ENCODE peak calls at places on chromosomes 16 and 17, in seven cellular contexts. J is A549, O is sigmoid colon, L is heart right ventricle, Y is neural progenitor cell, U is Peyer's patch, R is esophagus muscularis mucosa. I is an unnamed sample. For H3K4me1, the result is how much of the 10 kb centered on the place peaks cover.

GRCh38 chr17:82820278-82821251 is 19.3 kb downstream of the ZNF750 start:
- DNase-seq in J (peak), O (no peak), L (no peak), Y (no peak), U (no peak), R (no peak), I (no peak)

GRCh38 chr16:50744911-50745310 is 3.0 kb downstream of the CYLD start:
- DNase-seq in J (no peak), O (no peak), L (no peak), Y (no peak), U (no peak), R (no peak), I (no peak)

GRCh38 chr17:76207670-76208069 is 32.6 kb downstream of the RNF157 start:
- DNase-seq in J (no peak), O (no peak), L (no peak), Y (no peak), U (no peak), R (no peak), I (no peak)

GRCh38 chr16:73329363-73330306 is 281.7 kb upstream of the ZFHX3 start:
- DNase-seq in J (no peak), O (no peak), L (no peak), Y (peak), U (no peak), R (no peak), I (no peak)

GRCh38 chr17:17935321-17936271 is 36.6 kb downstream of the TOM1L2 start:
- DNase-seq in J (peak), O (peak), L (no peak), Y (no peak), U (peak), R (no peak), I (no peak)

GRCh38 chr16:69106491-69107291 is 1.2 kb downstream of the HAS3 start:
- DNase-seq in J (no peak), O (no peak), L (no peak), Y (peak), U (no peak), R (no peak), I (no peak)

GRCh38 chr16:20614201-20615141 is 38.3 kb upstream of the ACSM2B start:
- DNase-seq in J (no peak), O (no peak), L (no peak), Y (no peak), U (no peak), R (no peak), I (peak)

GRCh38 chr17:77909816-77910215 is 48.7 kb upstream of the TNRC6C start:
- DNase-seq in J (no peak), O (peak), L (no peak), Y (peak), U (peak), R (no peak), I (no peak)

GRCh38 chr17:74736423-74737298 is at the start of gene RAB37:
- DNase-seq in J (peak), O (no peak), L (no peak), Y (peak), U (peak), R (no peak), I (no peak)

GRCh38 chr16:53435066-53435688 is 906 bp downstream of the RBL2 start:
- DNase-seq in J (peak), O (peak), L (peak), Y (peak), U (peak), R (peak), I (no peak)

GRCh38 chr17:6831662-6832263 is at the start of gene TEKT1:
- DNase-seq in J (peak), O (peak), L (peak), Y (peak), U (peak), R (peak), I (no peak)

GRCh38 chr17:77160032-77160876 is 19.5 kb downstream of the SEC14L1 start:
- DNase-seq in J (no peak), O (no peak), L (no peak), Y (no peak), U (no peak), R (no peak), I (no peak)

GRCh38 chr17:34382586-34383224 is 19.7 kb upstream of the CCL1 start:
- DNase-seq in J (no peak), O (no peak), L (no peak), Y (no peak), U (no peak), R (no peak), I (no peak)

GRCh38 chr16:23544436-23544835 is 12.7 kb downstream of the EARS2 start:
- DNase-seq in J (no peak), O (no peak), L (no peak), Y (no peak), U (no peak), R (no peak), I (no peak)

GRCh38 chr17:79180358-79181005 is 105.9 kb downstream of the ENGASE start:
- DNase-seq in J (no peak), O (no peak), L (no peak), Y (no peak), U (no peak), R (no peak), I (no peak)

GRCh38 chr16:85316944-85317343 is 204.7 kb upstream of the CIBAR2 start:
- DNase-seq in J (no peak), O (no peak), L (no peak), Y (no peak), U (no peak), R (no peak), I (no peak)
- H3K4me1 ChIP-seq in J (under half), O (half or more), L (under half), Y (under half), U (under half), R (half or more), I (under half)

DNA sequence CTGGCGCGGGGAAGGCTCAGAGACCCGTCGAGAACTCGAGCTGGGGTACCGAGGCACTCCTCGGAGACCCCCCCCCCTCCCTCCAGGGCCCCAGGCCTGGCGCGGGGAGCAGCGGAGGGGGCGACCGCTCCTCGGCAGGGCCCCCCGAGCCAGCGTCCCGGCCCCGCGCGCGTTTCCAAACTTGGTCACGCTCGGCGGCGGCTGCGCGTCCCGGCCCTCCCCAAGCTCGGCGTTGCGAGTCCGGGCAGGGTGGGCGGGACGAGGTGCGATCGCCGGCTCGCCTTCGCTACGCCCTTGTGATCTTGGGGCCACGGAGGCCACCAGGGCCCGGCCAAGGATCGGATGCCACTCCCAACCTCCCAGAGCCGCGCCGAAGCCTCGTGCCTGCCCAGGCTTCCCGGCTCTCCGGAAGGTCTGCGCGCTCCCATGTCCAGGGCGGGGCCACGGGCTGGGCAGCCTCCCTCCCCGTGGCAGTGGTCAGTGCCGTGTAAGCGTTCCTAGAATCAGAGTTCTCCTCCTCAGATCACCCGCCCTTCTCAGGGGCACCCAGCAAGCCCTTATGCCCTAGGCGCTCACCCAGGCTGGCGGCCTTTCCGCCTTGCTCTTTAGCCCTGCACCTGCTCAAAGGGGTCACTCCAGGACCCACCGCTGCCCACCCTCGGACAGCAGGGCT is 12.0 kb upstream of the MRPS23 start:
- DNase-seq in J (peak), O (peak), L (peak), Y (peak), U (peak), R (peak), I (no peak)
- H3K4me3 ChIP-seq in J (peak), O (peak), L (peak), Y (peak), U (peak), R (peak), I (peak)

DNA sequence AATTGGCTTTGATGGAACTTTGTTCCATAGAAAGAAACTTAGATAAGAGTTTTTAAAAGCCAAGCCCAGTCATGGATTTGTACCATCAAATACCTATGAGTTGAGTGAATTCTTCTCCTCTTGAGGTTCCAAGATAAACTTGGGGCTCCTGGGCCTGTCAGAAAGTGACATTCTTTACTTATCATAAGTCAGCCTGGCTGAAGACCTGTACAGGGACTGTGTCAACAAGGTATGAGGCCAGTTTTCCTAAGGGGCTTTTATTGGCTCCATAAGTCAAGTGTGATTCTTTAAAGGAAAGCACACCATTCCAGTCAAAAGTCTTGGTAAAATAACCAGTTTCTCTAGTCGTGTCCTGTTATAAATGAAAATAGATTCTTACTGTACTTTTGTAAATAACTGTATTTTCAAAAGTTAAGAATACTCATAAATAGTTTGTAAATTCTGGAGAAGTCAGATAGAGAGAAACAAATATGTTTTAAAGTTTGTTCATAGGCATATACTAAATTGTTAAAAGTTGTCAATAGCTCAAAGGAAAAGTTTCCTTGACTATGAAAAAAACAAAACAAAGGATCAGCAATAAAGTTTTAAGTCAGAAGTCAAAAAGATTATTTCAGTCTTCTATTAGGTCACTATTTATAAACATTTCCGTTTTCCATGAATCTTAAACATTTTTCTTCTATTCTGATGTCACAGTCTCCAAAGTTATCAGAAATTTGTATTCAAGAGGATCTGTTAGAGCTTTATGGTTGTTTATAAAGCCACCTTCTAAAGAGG is 22.5 kb upstream of the MYO1D start:
- DNase-seq in J (no peak), O (no peak), L (no peak), Y (no peak), U (no peak), R (peak), I (no peak)
- H3K27ac ChIP-seq in J (no peak), O (no peak), L (no peak), Y (no peak), U (no peak), R (no peak), I (no peak)

GRCh38 chr17:5581655-5582054 is 2.7 kb downstream of the NLRP1 start:
- DNase-seq in J (no peak), O (no peak), L (no peak), Y (no peak), U (no peak), R (no peak), I (peak)

GRCh38 chr17:5580367-5580766 is 3.9 kb downstream of the NLRP1 start:
- DNase-seq in J (no peak), O (no peak), L (no peak), Y (no peak), U (no peak), R (no peak), I (no peak)

GRCh38 chr17:5580974-5581373 is 3.3 kb downstream of the NLRP1 start:
- DNase-seq in J (no peak), O (no peak), L (no peak), Y (no peak), U (no peak), R (no peak), I (no peak)

GRCh38 chr17:5583426-5584382 is 605 bp downstream of the NLRP1 start:
- DNase-seq in J (no peak), O (no peak), L (peak), Y (no peak), U (no peak), R (no peak), I (peak)

DNA sequence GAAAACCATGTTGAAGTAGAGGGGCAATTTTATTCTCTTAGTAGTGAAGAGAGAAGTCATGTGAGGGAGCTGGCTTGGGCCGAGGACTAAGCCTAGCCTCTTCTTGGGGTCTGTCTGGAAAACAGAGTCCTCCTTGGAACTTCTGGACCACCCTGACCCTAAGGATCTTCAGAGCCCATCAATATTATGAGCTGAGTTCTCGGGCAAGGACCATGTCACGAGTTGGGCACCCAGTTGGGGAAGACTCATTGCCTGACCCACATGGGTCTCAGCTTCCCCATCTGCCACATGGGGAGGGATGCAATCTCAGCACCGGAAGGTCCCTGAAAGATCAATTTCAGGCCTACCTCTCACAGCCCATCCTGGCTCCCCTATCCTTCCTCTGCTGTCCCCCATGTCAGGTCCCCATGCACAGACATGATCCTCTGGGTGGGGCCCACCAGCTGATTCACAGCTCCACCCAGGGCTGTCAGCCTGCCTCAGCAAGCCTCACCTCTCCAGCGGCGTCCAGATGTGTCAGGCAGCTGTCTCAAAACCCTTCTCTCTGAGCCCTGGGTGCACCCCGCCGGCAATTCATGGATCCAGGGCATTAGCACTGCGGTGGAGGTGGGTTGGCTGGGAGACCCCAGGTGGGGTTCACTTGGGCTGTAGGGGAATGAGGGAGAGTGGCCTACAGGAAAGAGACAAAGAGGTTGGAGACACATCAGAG is 2.0 kb downstream of the NLRP1 start:
- DNase-seq in J (no peak), O (no peak), L (no peak), Y (no peak), U (no peak), R (peak), I (peak)
- H3K4me1 ChIP-seq in J (under half), O (under half), L (under half), Y (under half), U (under half), R (under half), I (under half)

GRCh38 chr16:86343111-86343642 is 167.2 kb upstream of the FOXF1 start:
- DNase-seq in J (no peak), O (peak), L (peak), Y (no peak), U (no peak), R (peak), I (no peak)
- H3K4me3 ChIP-seq in J (no peak), O (peak), L (peak), Y (no peak), U (no peak), R (peak), I (no peak)

DNA sequence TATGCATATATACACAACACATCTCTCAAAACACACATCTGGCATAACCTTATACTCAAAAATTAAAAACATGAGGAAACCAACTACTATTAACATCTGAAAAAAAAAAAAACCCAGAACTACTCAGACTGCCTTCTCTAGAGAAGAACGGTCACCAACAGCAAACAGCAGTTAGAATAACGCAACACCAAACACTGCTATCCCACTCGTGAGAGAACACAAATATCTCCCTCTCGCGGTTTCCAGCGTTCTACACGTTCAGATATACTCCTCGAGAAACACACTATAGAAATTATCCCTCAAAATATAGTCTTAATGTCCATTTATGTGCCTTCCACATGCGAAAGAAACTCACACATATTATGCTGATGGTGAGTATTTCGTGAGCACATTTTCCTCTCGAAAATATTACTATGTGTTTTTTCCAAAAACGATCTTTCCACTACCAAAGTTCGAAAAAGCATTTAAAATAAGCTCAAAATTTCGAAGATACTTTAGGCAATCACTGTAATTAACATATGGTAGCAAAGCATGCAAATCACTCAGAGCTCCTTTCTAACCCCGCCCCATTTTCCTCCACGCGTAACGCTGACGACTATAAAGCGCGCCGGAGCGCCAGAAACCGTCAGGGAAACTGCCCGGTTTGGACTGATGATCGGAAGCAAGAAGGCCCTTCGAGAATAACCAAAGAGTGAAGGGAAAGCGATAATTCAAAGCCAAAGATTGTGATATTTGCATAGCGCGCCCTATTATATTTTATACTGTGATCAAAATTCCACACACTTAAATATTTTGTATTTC is 60.1 kb downstream of the TEX14 start:
- DNase-seq in J (peak), O (peak), L (peak), Y (peak), U (peak), R (peak), I (no peak)
- H3K27ac ChIP-seq in J (peak), O (peak), L (peak), Y (peak), U (peak), R (peak), I (peak)

GRCh38 chr16:75095637-75096036 is 20.9 kb downstream of the LDHD start:
- DNase-seq in J (no peak), O (no peak), L (no peak), Y (no peak), U (no peak), R (no peak), I (peak)

GRCh38 chr16:75089486-75090202 is 26.9 kb downstream of the LDHD start:
- DNase-seq in J (no peak), O (no peak), L (no peak), Y (no peak), U (no peak), R (no peak), I (no peak)

GRCh38 chr16:75095204-75095621 is 21.4 kb downstream of the LDHD start:
- DNase-seq in J (no peak), O (no peak), L (no peak), Y (no peak), U (no peak), R (no peak), I (no peak)

GRCh38 chr16:75093598-75094540 is 22.7 kb downstream of the LDHD start:
- DNase-seq in J (no peak), O (no peak), L (no peak), Y (no peak), U (no peak), R (no peak), I (peak)

GRCh38 chr16:75092777-75093176 is 23.8 kb downstream of the LDHD start:
- DNase-seq in J (no peak), O (no peak), L (no peak), Y (no peak), U (peak), R (no peak), I (no peak)
- H3K4me1 ChIP-seq in J (under half), O (under half), L (under half), Y (under half), U (under half), R (half or more), I (under half)

GRCh38 chr17:49745175-49746139 is 18.5 kb downstream of the FAM117A start:
- DNase-seq in J (no peak), O (no peak), L (no peak), Y (no peak), U (no peak), R (no peak), I (no peak)
- H3K4me3 ChIP-seq in J (no peak), O (no peak), L (no peak), Y (no peak), U (no peak), R (no peak), I (no peak)

I was measured in vagina.